ENCODE peak calls at places on chromosomes 16 and 17, in six cellular contexts. J, M, X, W, A and Y are unnamed samples.

GRCh38 chr16:67480833-67481560 is at the start of gene ATP6V0D1:
- DNase-seq in J (peak; percentile 97), A (peak; percentile 98), W (peak; percentile 79), M (peak; percentile 82), X (peak; percentile 98), Y (peak; percentile 98)

GRCh38 chr17:30253316-30253715 is 17.8 kb upstream of the SLC6A4 start:
- DNase-seq in X (no peak), A (no peak), W (no peak), M (no peak), J (no peak), Y (no peak)

GRCh38 chr17:81517339-81518112 is 4.9 kb upstream of the ACTG1 start:
- DNase-seq in X (peak; percentile 86), A (peak; percentile 45), M (no peak), W (no peak), J (no peak), Y (no peak)

GRCh38 chr17:55731586-55732250 is 9.1 kb upstream of the TMEM100 start:
- DNase-seq in J (no peak), W (no peak), A (no peak), M (no peak), X (no peak), Y (no peak)

GRCh38 chr16:35239561-35239960 is 1780.1 kb downstream of the TP53TG3F start:
- DNase-seq in A (no peak), M (no peak), X (no peak), W (no peak), J (no peak), Y (no peak)

GRCh38 chr17:50534222-50534978 is 1.9 kb downstream of the EPN3 start:
- DNase-seq in J (no peak), W (no peak), M (no peak), X (no peak), A (peak; percentile 71), Y (no peak)

GRCh38 chr16:64951193-64951592 is 170.7 kb downstream of the CDH11 start:
- DNase-seq in A (no peak), W (no peak), X (no peak), J (no peak), M (no peak), Y (no peak)

GRCh38 chr17:42814633-42815399 is 9.3 kb downstream of the BECN1 start:
- DNase-seq in M (no peak), W (peak; percentile 85), X (no peak), A (peak; percentile 64), J (no peak), Y (no peak)

GRCh38 chr17:35052780-35053179 is 10.7 kb downstream of the RFFL start:
- DNase-seq in A (peak; percentile 61), X (no peak), J (no peak), W (no peak), M (no peak), Y (no peak)

GRCh38 chr17:17774009-17774881 is 62.5 kb downstream of the SREBF1 start:
- DNase-seq in W (no peak), J (no peak), A (peak; percentile 85), M (no peak), X (no peak), Y (no peak)

GRCh38 chr17:149897-150575 is 12.7 kb downstream of the SCGB1C2 start:
- DNase-seq in X (peak; percentile 4), A (no peak), M (no peak), W (no peak), J (no peak), Y (no peak)